ENCODE peak calls at places on chromosome 10, in nine cellular contexts. A is heart left ventricle, V is MM.1S, N is fibroblast of pulmonary artery, M is ovary, K is transverse colon, D is HCT116, L is mucosa of descending colon, P is stomach. X is an unnamed sample.
A peak's percentile ranks its signal among the peaks of the same experiment; 100 is the strongest.

GRCh38 chr10:129339191-129339590 is 127.8 kb upstream of the MGMT start:
- DNase-seq in A (no peak), M (no peak), L (no peak), P (no peak), K (no peak), V (no peak), N (no peak), D (no peak), X (no peak)

GRCh38 chr10:75708060-75708459 is 276.6 kb downstream of the LRMDA start:
- DNase-seq in V (no peak), K (no peak), M (no peak), D (no peak), N (no peak), A (no peak), P (no peak), L (no peak), X (no peak)

GRCh38 chr10:24554036-24554435 is 169.7 kb downstream of the ARHGAP21 start:
- DNase-seq in L (no peak), A (no peak), D (no peak), P (no peak), M (no peak), K (no peak), N (no peak), V (no peak), X (no peak)

GRCh38 chr10:71004176-71004575 is 115.8 kb upstream of the PCBD1 start:
- DNase-seq in P (no peak), M (no peak), D (no peak), K (no peak), V (no peak), N (no peak), L (no peak), A (no peak), X (no peak)

GRCh38 chr10:98963608-98964007 is 272.0 kb downstream of the HPSE2 start:
- DNase-seq in A (no peak), D (no peak), L (no peak), K (no peak), V (no peak), P (no peak), M (no peak), N (no peak), X (no peak)

GRCh38 chr10:789831-790701 is 100.6 kb upstream of the DIP2C start:
- DNase-seq in P (peak; percentile 49), V (no peak), A (peak; percentile 18), N (no peak), K (no peak), L (no peak), M (no peak), D (no peak), X (no peak)

GRCh38 chr10:117135026-117135372 is 3.1 kb downstream of the VAX1 start:
- DNase-seq in L (no peak), P (no peak), M (no peak), V (no peak), D (no peak), N (no peak), K (no peak), A (no peak), X (no peak)

GRCh38 chr10:77770081-77770867 is 132.7 kb upstream of the KCNMA1 start:
- DNase-seq in L (no peak), V (no peak), M (no peak), P (no peak), D (no peak), N (no peak), K (no peak), A (no peak), X (no peak)

DNA sequence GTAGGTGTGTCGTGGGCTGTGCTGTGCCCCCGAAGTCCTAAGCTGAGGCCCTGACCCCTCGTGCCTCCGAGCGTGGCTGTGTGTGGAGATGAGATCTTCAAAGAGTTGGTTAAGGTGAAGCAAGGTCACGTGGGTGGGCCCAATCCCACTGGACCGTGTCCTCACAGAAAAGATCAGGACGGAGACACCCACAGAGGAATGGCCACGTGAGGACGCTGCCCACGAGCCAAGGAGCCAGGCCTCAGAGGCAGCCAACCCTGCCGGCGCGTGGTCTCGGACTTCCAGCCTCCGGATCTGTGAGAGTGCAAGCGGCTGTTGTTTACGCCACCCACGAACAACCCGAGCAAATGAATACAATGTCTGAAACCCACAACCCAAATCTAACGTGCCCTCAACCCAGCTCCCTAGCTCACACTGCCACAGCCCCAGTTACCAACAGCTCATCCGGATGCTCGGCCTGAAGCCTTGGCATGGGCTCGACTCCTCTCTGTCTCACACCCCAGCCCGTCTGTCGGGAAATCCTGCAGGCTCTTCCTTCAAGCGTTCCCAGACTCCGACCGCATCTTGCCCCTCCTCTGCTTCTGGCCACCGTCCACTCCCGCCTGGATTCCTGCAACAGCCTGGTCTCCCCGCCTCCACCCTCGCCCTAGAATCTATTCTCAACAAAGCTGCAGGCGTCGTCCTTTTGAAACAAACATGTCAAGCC is 35.5 kb downstream of the STK32C start:
- DNase-seq in V (no peak), K (peak; percentile 18), M (peak; percentile 42), L (peak; percentile 56), P (no peak), D (no peak), N (peak; percentile 54), A (peak; percentile 29), X (no peak)
- TF ChIP-seq CTCF in V (no peak), K (no peak), M (no peak), L (no peak), P (no peak), D (no peak), N (no peak), A (no peak), X (no peak)

GRCh38 chr10:102450374-102451104 is 804 bp downstream of the C10orf95 start:
- DNase-seq in L (peak; percentile 96), D (peak; percentile 82), V (peak; percentile 92), M (peak; percentile 79), K (peak; percentile 88), P (peak; percentile 90), A (peak; percentile 92), N (peak; percentile 77), X (peak; percentile 91)
- TF ChIP-seq CTCF in L (no peak), D (no peak), V (no peak), M (no peak), K (no peak), P (no peak), A (no peak), N (no peak), X (no peak)

GRCh38 chr10:62413652-62414051 is 39.5 kb downstream of the ZNF365 start:
- DNase-seq in P (no peak), L (no peak), D (no peak), M (no peak), K (no peak), N (no peak), A (no peak), V (no peak), X (no peak)

GRCh38 chr10:62413048-62413447 is 38.9 kb downstream of the ZNF365 start:
- DNase-seq in P (no peak), D (no peak), K (no peak), M (no peak), V (no peak), L (no peak), N (no peak), A (no peak), X (no peak)

GRCh38 chr10:62414359-62414758 is 40.2 kb downstream of the ZNF365 start:
- DNase-seq in N (no peak), D (no peak), L (no peak), K (no peak), A (no peak), M (no peak), P (no peak), V (no peak), X (no peak)
- TF ChIP-seq CTCF in N (no peak), D (peak; percentile 32), L (no peak), K (no peak), A (no peak), M (no peak), P (no peak), V (no peak), X (no peak)

GRCh38 chr10:72364239-72364777 is 9.6 kb upstream of the DNAJB12 start:
- DNase-seq in K (peak; percentile 86), P (peak; percentile 91), D (peak; percentile 82), N (peak; percentile 97), M (peak; percentile 91), A (peak; percentile 92), L (peak; percentile 82), V (peak; percentile 91), X (peak; percentile 84)

GRCh38 chr10:72365106-72365505 is 10.4 kb upstream of the DNAJB12 start:
- DNase-seq in N (no peak), A (no peak), M (no peak), V (no peak), P (no peak), L (no peak), K (no peak), D (no peak), X (no peak)

GRCh38 chr10:72370201-72370722 is 15.5 kb upstream of the DNAJB12 start:
- DNase-seq in P (no peak), L (no peak), M (no peak), N (no peak), K (no peak), V (no peak), A (no peak), D (no peak), X (no peak)

GRCh38 chr10:72367301-72367970 is 12.7 kb upstream of the DNAJB12 start:
- DNase-seq in M (no peak), P (no peak), K (no peak), L (no peak), D (no peak), V (no peak), A (no peak), N (peak; percentile 16), X (no peak)
- TF ChIP-seq CTCF in M (no peak), P (no peak), K (no peak), L (no peak), D (no peak), V (no peak), A (no peak), N (no peak), X (no peak)

X was measured in GM13976.